ENCODE peak calls at places on chromosomes 7 and 10, in five cellular contexts. One of them, this sample, is unnamed.

GRCh38 chr10:129954916-129955315 is 9.2 kb downstream of the EBF3 start:
- DNase-seq in IMR-90: no peak
- DNase-seq in HepG2: no peak
- DNase-seq in K562: no peak
- DNase-seq in GM12878: no peak
- DNase-seq in this sample: no peak

GRCh38 chr7:130490287-130490686 is 1.6 kb upstream of the MEST start:
- DNase-seq in IMR-90: no peak
- DNase-seq in HepG2: no peak
- DNase-seq in K562: no peak
- DNase-seq in GM12878: no peak
- DNase-seq in this sample: no peak

GRCh38 chr10:101961591-101962498 is 94.1 kb downstream of the ARMH3 start:
- DNase-seq in IMR-90: peak; percentile 41
- DNase-seq in HepG2: no peak
- DNase-seq in K562: no peak
- DNase-seq in GM12878: no peak
- DNase-seq in this sample: no peak

GRCh38 chr10:26441491-26442214 is 3.5 kb downstream of the APBB1IP start:
- DNase-seq in IMR-90: no peak
- DNase-seq in HepG2: no peak
- DNase-seq in K562: no peak
- DNase-seq in GM12878: no peak
- DNase-seq in this sample: no peak

GRCh38 chr10:131056091-131056490 is 255.4 kb downstream of the TCERG1L start:
- DNase-seq in IMR-90: no peak
- DNase-seq in HepG2: no peak
- DNase-seq in K562: no peak
- DNase-seq in GM12878: no peak
- DNase-seq in this sample: no peak

GRCh38 chr10:129207276-129207675 is 259.8 kb upstream of the MGMT start:
- DNase-seq in IMR-90: no peak
- DNase-seq in HepG2: no peak
- DNase-seq in K562: no peak
- DNase-seq in GM12878: no peak
- DNase-seq in this sample: no peak

GRCh38 chr10:18222870-18223269 is 82.6 kb downstream of the CACNB2 start:
- DNase-seq in IMR-90: no peak
- DNase-seq in HepG2: no peak
- DNase-seq in K562: no peak
- DNase-seq in GM12878: no peak
- DNase-seq in this sample: no peak

GRCh38 chr10:93826355-93826754 is 67.4 kb upstream of the SLC35G1 start:
- DNase-seq in IMR-90: no peak
- DNase-seq in HepG2: no peak
- DNase-seq in K562: no peak
- DNase-seq in GM12878: no peak
- DNase-seq in this sample: no peak

GRCh38 chr7:140940866-140941265 is 16.1 kb upstream of the BRAF start:
- DNase-seq in IMR-90: no peak
- DNase-seq in HepG2: no peak
- DNase-seq in K562: no peak
- DNase-seq in GM12878: no peak
- DNase-seq in this sample: no peak

GRCh38 chr7:47049234-47049774 is 532.6 kb downstream of the TNS3 start:
- DNase-seq in IMR-90: no peak
- DNase-seq in HepG2: no peak
- DNase-seq in K562: no peak
- DNase-seq in GM12878: no peak
- DNase-seq in this sample: no peak

GRCh38 chr10:51074238-51075028 is at the start of gene PRKG1:
- DNase-seq in IMR-90: peak; percentile 85
- DNase-seq in HepG2: peak; percentile 5
- DNase-seq in K562: no peak
- DNase-seq in GM12878: no peak
- DNase-seq in this sample: peak; percentile 82

GRCh38 chr10:51073035-51073434 is 1.3 kb upstream of the PRKG1 start:
- DNase-seq in IMR-90: no peak
- DNase-seq in HepG2: no peak
- DNase-seq in K562: no peak
- DNase-seq in GM12878: no peak
- DNase-seq in this sample: no peak

GRCh38 chr10:51076442-51076841 is 2.2 kb downstream of the PRKG1 start:
- DNase-seq in IMR-90: no peak
- DNase-seq in HepG2: no peak
- DNase-seq in K562: no peak
- DNase-seq in GM12878: no peak
- DNase-seq in this sample: no peak

GRCh38 chr10:51075802-51076201 is 1.5 kb downstream of the PRKG1 start:
- DNase-seq in IMR-90: no peak
- DNase-seq in HepG2: no peak
- DNase-seq in K562: no peak
- DNase-seq in GM12878: no peak
- DNase-seq in this sample: no peak

GRCh38 chr10:51073461-51074237 is 638 bp upstream of the PRKG1 start:
- DNase-seq in IMR-90: peak; percentile 31
- DNase-seq in HepG2: no peak
- DNase-seq in K562: no peak
- DNase-seq in GM12878: no peak
- DNase-seq in this sample: peak; percentile 65
- H3K9ac ChIP-seq in IMR-90: peak overlapping the region; percentile 63
- H3K9ac ChIP-seq in HepG2: no peak overlapping the region
- H3K9ac ChIP-seq in K562: no peak overlapping the region
- H3K9ac ChIP-seq in GM12878: no peak overlapping the region
- H3K9ac ChIP-seq in this sample: peak overlapping the region; percentile 65

DNA sequence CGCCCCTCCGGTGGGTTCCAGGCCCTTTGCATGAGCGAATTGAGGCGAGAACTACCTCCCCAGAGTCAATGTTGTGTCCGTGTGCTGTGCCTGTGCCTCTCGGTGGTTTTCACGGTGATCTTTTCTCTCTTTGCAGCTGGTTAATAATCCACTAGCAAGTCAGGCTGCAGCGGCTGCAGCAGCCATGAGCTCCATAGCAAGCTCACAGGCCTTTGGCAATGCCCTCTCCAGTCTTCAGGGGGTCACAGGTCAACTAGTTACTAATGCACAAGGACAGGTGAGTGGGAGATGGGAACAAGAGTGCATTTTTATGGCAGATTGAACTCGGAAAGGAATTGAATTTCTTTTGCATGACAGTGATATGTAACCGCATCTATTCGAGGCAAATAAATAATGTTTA is 159.7 kb upstream of the YAE1 start:
- DNase-seq in IMR-90: no peak
- DNase-seq in HepG2: peak; percentile 62
- DNase-seq in K562: no peak
- DNase-seq in GM12878: peak; percentile 8
- DNase-seq in this sample: no peak
- TF ChIP-seq MXI1 in IMR-90: no peak
- TF ChIP-seq MXI1 in HepG2: no peak
- TF ChIP-seq MXI1 in K562: no peak
- TF ChIP-seq MXI1 in GM12878: no peak
- TF ChIP-seq MXI1 in this sample: no peak

DNA sequence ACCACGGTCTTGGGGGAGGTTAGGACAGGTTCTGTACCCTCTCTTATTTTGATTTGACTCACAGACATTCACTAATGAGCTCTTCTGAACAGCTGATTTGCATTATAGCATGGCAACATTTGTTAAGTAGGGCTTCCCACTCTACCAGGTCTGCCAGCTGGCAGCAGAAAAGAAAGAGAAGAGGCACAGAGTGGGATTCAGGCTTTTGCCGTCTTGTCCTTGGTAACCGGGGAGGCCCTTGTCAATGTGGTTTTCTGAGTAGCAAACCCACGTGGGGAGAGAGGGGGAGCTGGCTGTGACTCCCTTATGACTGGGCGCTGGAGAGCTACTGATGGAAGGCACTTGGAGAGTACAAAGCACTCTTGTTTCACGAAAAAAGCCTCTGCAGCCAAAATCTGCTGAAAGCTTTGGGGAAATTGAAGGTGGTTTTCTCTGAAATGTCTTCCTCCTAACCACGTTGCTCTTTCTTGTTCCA is 355.3 kb upstream of the GALNT17 start:
- DNase-seq in IMR-90: peak; percentile 21
- DNase-seq in HepG2: no peak
- DNase-seq in K562: no peak
- DNase-seq in GM12878: peak; percentile 51
- DNase-seq in this sample: no peak
- H3K9ac ChIP-seq in IMR-90: no peak overlapping the region
- H3K9ac ChIP-seq in HepG2: no peak overlapping the region
- H3K9ac ChIP-seq in K562: no peak overlapping the region
- H3K9ac ChIP-seq in GM12878: no peak overlapping the region
- H3K9ac ChIP-seq in this sample: no peak overlapping the region

DNA sequence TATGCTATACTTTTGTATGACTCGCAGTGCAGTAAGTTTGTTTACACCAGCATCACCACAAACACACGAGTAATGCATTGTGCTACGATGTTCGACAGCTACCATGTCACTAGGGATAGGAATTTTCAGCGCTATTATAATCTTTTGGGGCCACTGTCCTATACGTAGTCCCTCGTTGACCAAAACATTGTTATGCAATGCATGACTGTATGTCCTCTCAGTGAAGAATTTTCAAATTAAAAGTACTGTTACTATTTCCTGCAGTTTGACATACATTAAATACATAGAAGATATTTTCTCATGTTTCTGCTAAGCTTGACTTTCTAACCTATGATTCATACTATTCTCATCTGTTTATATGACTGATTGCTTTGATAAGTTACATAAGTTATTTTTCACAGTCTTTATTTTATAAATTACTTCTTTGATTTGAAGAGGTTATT is 203.6 kb downstream of the VTI1A start:
- DNase-seq in IMR-90: peak; percentile 58
- DNase-seq in HepG2: no peak
- DNase-seq in K562: no peak
- DNase-seq in GM12878: no peak
- DNase-seq in this sample: no peak
- TF ChIP-seq MXI1 in IMR-90: no peak
- TF ChIP-seq MXI1 in HepG2: no peak
- TF ChIP-seq MXI1 in K562: no peak
- TF ChIP-seq MXI1 in GM12878: no peak
- TF ChIP-seq MXI1 in this sample: no peak

GRCh38 chr10:6088721-6089333 is at the start of gene RBM17:
- DNase-seq in IMR-90: peak; percentile 97
- DNase-seq in HepG2: peak; percentile 88
- DNase-seq in K562: peak; percentile 96
- DNase-seq in GM12878: peak; percentile 82
- DNase-seq in this sample: peak; percentile 96
- H3K9ac ChIP-seq in IMR-90: peak within 1 kb of the TSS; percentile 98
- H3K9ac ChIP-seq in HepG2: peak within 1 kb of the TSS; percentile 95
- H3K9ac ChIP-seq in K562: peak within 1 kb of the TSS; percentile 99
- H3K9ac ChIP-seq in GM12878: peak within 1 kb of the TSS; percentile 89
- H3K9ac ChIP-seq in this sample: peak within 1 kb of the TSS; percentile 86

GRCh38 chr7:37409456-37409855 is 39.2 kb downstream of the ELMO1 start:
- DNase-seq in IMR-90: no peak
- DNase-seq in HepG2: no peak
- DNase-seq in K562: no peak
- DNase-seq in GM12878: no peak
- DNase-seq in this sample: no peak

GRCh38 chr7:37410305-37411209 is 38.1 kb downstream of the ELMO1 start:
- DNase-seq in IMR-90: no peak
- DNase-seq in HepG2: no peak
- DNase-seq in K562: no peak
- DNase-seq in GM12878: no peak
- DNase-seq in this sample: no peak

GRCh38 chr7:37405603-37406122 is 43.0 kb downstream of the ELMO1 start:
- DNase-seq in IMR-90: no peak
- DNase-seq in HepG2: no peak
- DNase-seq in K562: peak; percentile 48
- DNase-seq in GM12878: no peak
- DNase-seq in this sample: no peak

GRCh38 chr7:37408885-37409248 is 39.8 kb downstream of the ELMO1 start:
- DNase-seq in IMR-90: no peak
- DNase-seq in HepG2: no peak
- DNase-seq in K562: no peak
- DNase-seq in GM12878: no peak
- DNase-seq in this sample: no peak

DNA sequence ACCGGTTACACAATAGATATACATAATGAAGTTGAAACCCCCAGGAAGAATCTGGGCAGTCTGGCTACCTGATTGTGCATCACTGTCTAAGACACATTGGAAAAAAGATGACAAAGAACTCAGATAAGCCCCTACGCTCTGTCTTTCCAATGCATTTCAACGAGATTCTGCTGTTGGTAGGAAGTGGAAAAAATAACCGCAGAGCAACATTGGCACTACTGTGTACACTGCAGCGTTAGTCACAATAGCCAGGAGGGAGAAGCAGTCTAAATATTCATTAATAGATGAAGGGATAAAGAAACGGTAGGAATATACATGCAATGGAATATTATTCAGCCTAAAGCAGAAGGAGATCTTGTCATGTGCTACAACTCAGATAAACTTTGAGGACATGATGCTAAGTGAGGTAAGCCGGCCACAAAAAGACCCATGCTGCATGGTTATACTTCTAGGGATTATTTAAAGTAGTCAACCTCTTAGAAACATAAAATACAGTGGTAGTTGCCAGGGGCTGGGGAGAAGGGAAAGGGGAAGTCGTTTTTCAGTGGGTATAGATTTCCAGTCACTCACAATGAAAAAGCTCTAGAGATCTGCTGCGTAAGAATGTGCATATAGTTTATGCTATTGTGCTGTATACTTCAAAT is 40.3 kb downstream of the ELMO1 start:
- DNase-seq in IMR-90: no peak
- DNase-seq in HepG2: no peak
- DNase-seq in K562: no peak
- DNase-seq in GM12878: no peak
- DNase-seq in this sample: peak; percentile 28
- TF ChIP-seq MXI1 in IMR-90: no peak
- TF ChIP-seq MXI1 in HepG2: no peak
- TF ChIP-seq MXI1 in K562: no peak
- TF ChIP-seq MXI1 in GM12878: no peak
- TF ChIP-seq MXI1 in this sample: no peak

GRCh38 chr10:37855691-37856090 is 1.7 kb downstream of the ZNF248 start:
- DNase-seq in IMR-90: no peak
- DNase-seq in HepG2: no peak
- DNase-seq in K562: no peak
- DNase-seq in GM12878: no peak
- DNase-seq in this sample: no peak
- H3K9ac ChIP-seq in IMR-90: no peak overlapping the region
- H3K9ac ChIP-seq in HepG2: peak overlapping the region; percentile 93
- H3K9ac ChIP-seq in K562: no peak overlapping the region
- H3K9ac ChIP-seq in GM12878: peak overlapping the region; percentile 12
- H3K9ac ChIP-seq in this sample: no peak overlapping the region